ENCODE peak calls at places on chromosomes 13 and 19, in five cellular contexts. O is astrocyte of the hippocampus; H is omental fat pad; I is activated CD4-positive, CD25-positive, alpha-beta regulatory T cell treated with anti-CD3 and anti-CD28 coated beads, Interleukin-2, amount 50 U/mL, for 72 hours; C is cerebellum. J is an unnamed sample.

GRCh38 chr19:39692166-39692565 is 12.1 kb upstream of the LGALS14 start:
- DNase-seq in O (no peak), I (no peak), H (no peak), C (no peak), J (no peak)

GRCh38 chr19:3250675-3251074 is 26.2 kb downstream of the CELF5 start:
- DNase-seq in C (no peak), O (no peak), I (peak; percentile 57), H (no peak), J (no peak)

GRCh38 chr13:39959497-39959896 is 304.0 kb downstream of the COG6 start:
- DNase-seq in I (no peak), C (no peak), H (no peak), O (no peak), J (no peak)

GRCh38 chr19:15448778-15449619 is 757 bp downstream of the WIZ start:
- DNase-seq in C (no peak), H (no peak), O (no peak), I (no peak), J (no peak)

GRCh38 chr13:24923305-24923640 is 159.3 kb downstream of the RNF17 start:
- DNase-seq in C (peak; percentile 36), O (peak; percentile 82), H (no peak), I (no peak), J (peak; percentile 39)

GRCh38 chr13:107927557-107927956 is 287.8 kb downstream of the LIG4 start:
- DNase-seq in O (no peak), H (no peak), C (no peak), I (no peak), J (no peak)

GRCh38 chr13:74641586-74641985 is 507.4 kb upstream of the KLF12 start:
- DNase-seq in H (no peak), C (no peak), O (peak; percentile 31), I (no peak), J (no peak)

GRCh38 chr19:15010497-15011255 is 31.0 kb upstream of the SLC1A6 start:
- DNase-seq in O (peak; percentile 9), C (no peak), I (no peak), H (no peak), J (no peak)

GRCh38 chr13:34201050-34201913 is 383.3 kb downstream of the RFC3 start:
- DNase-seq in O (no peak), I (no peak), C (peak; percentile 28), H (no peak), J (no peak)

GRCh38 chr13:40784540-40784939 is 4.9 kb upstream of the SLC25A15 start:
- DNase-seq in I (no peak), H (no peak), O (no peak), C (no peak), J (no peak)

GRCh38 chr13:74891610-74892009 is 590.4 kb downstream of the TBC1D4 start:
- DNase-seq in O (peak; percentile 16), C (no peak), I (no peak), H (no peak), J (no peak)

GRCh38 chr19:781800-782194 is 15.5 kb upstream of the PTBP1 start:
- DNase-seq in C (no peak), O (no peak), H (no peak), I (no peak), J (no peak)

GRCh38 chr19:46736544-46737274 is 9.1 kb upstream of the FKRP start:
- DNase-seq in I (no peak), C (no peak), O (no peak), H (no peak), J (no peak)

J was measured in GM19239.